ENCODE peak calls at places on chromosome 14, in six cellular contexts. One of them, this sample, is unnamed.

GRCh38 chr14:92646952-92647461 is 101.4 kb downstream of the LGMN start:
- DNase-seq in H9: no peak
- DNase-seq in mesendoderm: no peak
- DNase-seq in H1: no peak
- DNase-seq in IMR-90: peak; percentile 94
- DNase-seq in neuronal stem cell: no peak
- DNase-seq in this sample: peak; percentile 82

GRCh38 chr14:27559848-27560247 is 962.0 kb upstream of the NOVA1 start:
- DNase-seq in mesendoderm: no peak
- DNase-seq in IMR-90: no peak
- DNase-seq in H9: no peak
- DNase-seq in neuronal stem cell: no peak
- DNase-seq in H1: no peak
- DNase-seq in this sample: no peak

GRCh38 chr14:57066887-57067513 is 201.7 kb downstream of the EXOC5 start:
- DNase-seq in mesendoderm: peak; percentile 74
- DNase-seq in H9: peak; percentile 75
- DNase-seq in H1: peak; percentile 78
- DNase-seq in IMR-90: peak; percentile 2
- DNase-seq in neuronal stem cell: peak; percentile 57
- DNase-seq in this sample: peak; percentile 10

GRCh38 chr14:38197001-38197760 is 10.5 kb upstream of the SSTR1 start:
- DNase-seq in H9: no peak
- DNase-seq in neuronal stem cell: no peak
- DNase-seq in H1: no peak
- DNase-seq in mesendoderm: no peak
- DNase-seq in IMR-90: peak; percentile 38
- DNase-seq in this sample: no peak

GRCh38 chr14:24972844-24973243 is 77.1 kb downstream of the STXBP6 start:
- DNase-seq in neuronal stem cell: no peak
- DNase-seq in H1: no peak
- DNase-seq in mesendoderm: no peak
- DNase-seq in IMR-90: no peak
- DNase-seq in H9: no peak
- DNase-seq in this sample: no peak

GRCh38 chr14:104864267-104865068 is 600 bp upstream of the CEP170B start:
- DNase-seq in IMR-90: no peak
- DNase-seq in H9: peak; percentile 93
- DNase-seq in mesendoderm: peak; percentile 86
- DNase-seq in neuronal stem cell: peak; percentile 27
- DNase-seq in H1: peak; percentile 86
- DNase-seq in this sample: no peak

GRCh38 chr14:41072776-41073175 is 533.9 kb upstream of the LRFN5 start:
- DNase-seq in mesendoderm: no peak
- DNase-seq in H1: no peak
- DNase-seq in neuronal stem cell: no peak
- DNase-seq in H9: no peak
- DNase-seq in IMR-90: no peak
- DNase-seq in this sample: no peak

GRCh38 chr14:84877061-84877460 is 652.9 kb upstream of the FLRT2 start:
- DNase-seq in neuronal stem cell: no peak
- DNase-seq in H9: no peak
- DNase-seq in IMR-90: no peak
- DNase-seq in mesendoderm: no peak
- DNase-seq in H1: no peak
- DNase-seq in this sample: no peak

GRCh38 chr14:65062096-65063075 is 39.9 kb downstream of the MAX start:
- DNase-seq in H9: no peak
- DNase-seq in IMR-90: no peak
- DNase-seq in neuronal stem cell: no peak
- DNase-seq in H1: no peak
- DNase-seq in mesendoderm: no peak
- DNase-seq in this sample: no peak

GRCh38 chr14:82704218-82704617 is 1170.6 kb upstream of the SEL1L start:
- DNase-seq in mesendoderm: no peak
- DNase-seq in neuronal stem cell: no peak
- DNase-seq in H1: no peak
- DNase-seq in IMR-90: no peak
- DNase-seq in H9: no peak
- DNase-seq in this sample: no peak

GRCh38 chr14:82504894-82505293 is 971.2 kb upstream of the SEL1L start:
- DNase-seq in mesendoderm: no peak
- DNase-seq in H1: no peak
- DNase-seq in neuronal stem cell: no peak
- DNase-seq in H9: no peak
- DNase-seq in IMR-90: no peak
- DNase-seq in this sample: no peak

GRCh38 chr14:95340201-95340697 is 20.5 kb upstream of the CLMN start:
- DNase-seq in mesendoderm: no peak
- DNase-seq in IMR-90: no peak
- DNase-seq in H1: no peak
- DNase-seq in H9: no peak
- DNase-seq in neuronal stem cell: no peak
- DNase-seq in this sample: no peak

GRCh38 chr14:101411151-101411550 is 150.1 kb upstream of the DIO3 start:
- DNase-seq in H9: no peak
- DNase-seq in mesendoderm: no peak
- DNase-seq in neuronal stem cell: no peak
- DNase-seq in IMR-90: no peak
- DNase-seq in H1: no peak
- DNase-seq in this sample: no peak

DNA sequence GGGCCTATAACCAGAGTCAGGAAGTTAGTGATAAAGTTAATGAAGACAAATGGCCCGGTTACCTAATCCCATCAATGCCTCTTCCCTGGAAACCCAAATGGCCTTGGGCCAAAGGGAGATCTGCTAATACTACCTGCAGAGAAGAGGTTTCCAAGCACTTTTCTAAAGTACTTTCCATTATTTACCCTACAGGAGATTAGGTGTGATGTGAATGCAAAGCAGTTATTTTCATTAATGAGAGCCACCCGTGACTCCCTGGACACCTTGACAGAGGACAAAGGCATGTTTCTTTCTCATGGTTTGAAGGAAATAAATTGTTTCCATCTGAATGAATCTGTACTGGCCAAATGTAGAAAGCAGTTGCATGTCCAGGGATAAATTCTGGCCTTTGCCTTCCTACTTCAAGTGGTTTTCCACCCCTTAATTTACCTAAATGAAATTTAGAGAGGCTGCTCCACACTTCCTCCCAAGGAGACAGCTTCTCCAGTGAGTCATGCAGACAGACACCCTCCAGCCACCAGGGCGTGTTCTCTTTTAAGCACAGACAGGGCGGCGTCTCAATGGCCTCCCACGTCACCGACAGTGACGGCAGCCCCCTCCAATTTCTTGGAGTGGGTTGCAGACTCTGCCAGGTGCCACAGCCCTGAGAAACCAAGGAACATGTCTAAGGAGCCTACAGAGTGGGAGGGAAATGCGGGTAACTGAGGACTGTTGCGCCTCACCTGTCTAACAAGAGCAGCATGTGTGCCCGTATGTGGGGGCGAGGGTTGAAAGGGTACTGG is 43.9 kb upstream of the GNPNAT1 start:
- DNase-seq in neuronal stem cell: no peak
- DNase-seq in H1: no peak
- DNase-seq in mesendoderm: peak; percentile 97
- DNase-seq in IMR-90: peak; percentile 43
- DNase-seq in H9: peak; percentile 54
- DNase-seq in this sample: peak; percentile 83
- H2BK15ac ChIP-seq in neuronal stem cell: peak overlapping the region; percentile 8
- H2BK15ac ChIP-seq in H1: peak overlapping the region; percentile 49
- H2BK15ac ChIP-seq in mesendoderm: peak overlapping the region; percentile 20
- H2BK15ac ChIP-seq in IMR-90: peak overlapping the region; percentile 62
- H2BK15ac ChIP-seq in H9: no peak overlapping the region
- H2BK15ac ChIP-seq in this sample: no peak overlapping the region

DNA sequence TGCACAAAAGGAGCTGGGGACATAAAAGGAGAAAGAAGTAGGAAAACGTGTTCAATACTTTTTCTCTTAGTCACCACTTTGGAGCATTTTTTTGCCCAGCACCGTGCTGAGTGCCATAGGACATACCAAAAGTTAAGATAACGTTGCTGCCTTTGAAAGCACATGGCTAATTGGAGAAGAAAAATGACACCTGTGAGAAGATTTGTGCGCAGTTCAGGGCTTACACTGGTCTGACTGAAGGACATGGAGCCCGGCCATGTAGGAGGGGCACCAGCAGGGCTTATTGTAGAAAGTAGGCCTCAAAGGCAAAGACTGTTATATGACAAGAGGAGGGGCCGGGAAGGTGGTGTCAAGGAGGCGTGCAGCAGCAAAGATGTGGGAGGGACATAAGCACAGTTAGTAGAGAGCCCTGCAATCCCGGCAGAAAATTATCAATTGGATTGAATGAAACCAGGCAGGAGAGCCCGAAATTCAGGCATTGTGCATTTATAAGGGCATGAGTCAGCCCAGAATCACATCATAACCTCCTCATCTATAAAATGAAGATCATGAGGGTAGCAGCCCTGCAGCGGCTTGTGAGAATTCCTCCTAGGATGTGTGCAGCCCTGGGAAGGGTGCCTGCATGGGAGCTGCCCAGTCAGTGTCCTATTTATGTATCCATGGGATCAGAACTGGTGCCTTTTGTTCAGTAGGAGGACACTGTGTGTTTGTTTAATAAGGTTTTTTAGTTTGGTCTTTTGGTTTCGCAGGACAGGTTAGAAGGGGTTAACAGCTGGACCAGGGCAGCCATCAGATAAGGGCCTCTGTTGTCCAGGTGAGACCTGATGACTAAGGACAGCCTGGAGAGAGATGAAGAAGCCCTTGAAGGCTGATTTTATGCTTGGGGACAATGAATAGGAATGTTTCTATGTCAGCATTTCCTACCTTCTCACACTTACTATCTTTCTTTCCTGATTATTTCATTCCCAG is 122.4 kb downstream of the GPR135 start:
- DNase-seq in IMR-90: no peak
- DNase-seq in mesendoderm: peak; percentile 64
- DNase-seq in neuronal stem cell: no peak
- DNase-seq in H9: no peak
- DNase-seq in H1: no peak
- DNase-seq in this sample: no peak
- H3K4me1 ChIP-seq in IMR-90: peaks cover 2% of the 10 kb centered on the region
- H3K4me1 ChIP-seq in mesendoderm: peaks cover 8% of the 10 kb centered on the region
- H3K4me1 ChIP-seq in neuronal stem cell: peaks cover 52% of the 10 kb centered on the region
- H3K4me1 ChIP-seq in H9: peaks cover 19% of the 10 kb centered on the region
- H3K4me1 ChIP-seq in H1: peaks cover 8% of the 10 kb centered on the region
- H3K4me1 ChIP-seq in this sample: peaks cover 8% of the 10 kb centered on the region

DNA sequence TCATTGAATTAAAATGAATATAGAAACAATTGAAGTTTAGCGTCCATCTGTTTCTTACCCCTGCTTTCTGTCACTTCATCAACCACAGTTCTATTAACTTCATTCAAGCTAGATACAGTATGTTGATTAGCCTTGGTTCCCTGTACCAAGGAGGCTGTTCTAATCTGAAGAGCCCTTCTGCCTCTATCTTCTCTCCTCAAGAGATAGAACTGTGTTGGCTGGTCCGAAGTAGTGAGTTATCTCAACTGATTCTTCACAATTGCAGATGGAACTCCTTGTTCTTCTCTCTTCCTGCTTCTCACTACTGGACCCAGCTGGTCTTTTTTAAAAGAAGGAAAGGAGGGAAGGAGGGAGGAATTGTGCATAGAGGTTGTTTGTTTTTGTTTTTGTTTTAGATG is 82.1 kb upstream of the TRAF3 start:
- DNase-seq in neuronal stem cell: no peak
- DNase-seq in IMR-90: no peak
- DNase-seq in mesendoderm: peak; percentile 65
- DNase-seq in H9: no peak
- DNase-seq in H1: no peak
- DNase-seq in this sample: no peak
- H3K4ac ChIP-seq in neuronal stem cell: no peak overlapping the region
- H3K4ac ChIP-seq in IMR-90: no peak overlapping the region
- H3K4ac ChIP-seq in mesendoderm: no peak overlapping the region
- H3K4ac ChIP-seq in H9: no peak overlapping the region
- H3K4ac ChIP-seq in H1: no peak overlapping the region
- H3K4ac ChIP-seq in this sample: no peak overlapping the region

DNA sequence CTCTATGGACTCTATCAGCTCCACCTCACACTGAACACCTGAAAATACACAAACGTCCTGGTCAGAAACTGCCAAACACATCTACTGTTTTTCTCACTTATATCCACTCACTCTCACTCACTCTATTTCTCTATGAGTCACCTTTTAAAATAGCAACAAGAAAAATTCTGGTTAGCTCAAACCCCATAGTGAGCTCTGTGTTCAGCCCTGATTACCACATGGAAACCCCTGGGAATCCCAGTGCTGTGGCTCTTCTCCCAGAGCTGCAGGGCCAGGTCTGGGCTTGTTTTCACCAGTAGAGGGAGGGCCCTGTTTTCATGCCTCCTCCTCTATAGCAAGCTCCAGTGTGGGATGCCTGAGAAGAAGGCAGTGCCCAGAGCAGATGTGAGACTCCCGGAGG is 1126.1 kb downstream of the TMEM121 start:
- DNase-seq in neuronal stem cell: no peak
- DNase-seq in mesendoderm: no peak
- DNase-seq in H9: no peak
- DNase-seq in H1: no peak
- DNase-seq in IMR-90: no peak
- DNase-seq in this sample: no peak
- H2BK15ac ChIP-seq in neuronal stem cell: no peak overlapping the region
- H2BK15ac ChIP-seq in mesendoderm: no peak overlapping the region
- H2BK15ac ChIP-seq in H9: no peak overlapping the region
- H2BK15ac ChIP-seq in H1: no peak overlapping the region
- H2BK15ac ChIP-seq in IMR-90: no peak overlapping the region
- H2BK15ac ChIP-seq in this sample: no peak overlapping the region

GRCh38 chr14:100093322-100093721 is 28.1 kb downstream of the EVL start:
- DNase-seq in mesendoderm: no peak
- DNase-seq in H1: no peak
- DNase-seq in H9: no peak
- DNase-seq in neuronal stem cell: no peak
- DNase-seq in IMR-90: no peak
- DNase-seq in this sample: no peak
- H3K4me1 ChIP-seq in mesendoderm: no peaks in the 10 kb centered on the region
- H3K4me1 ChIP-seq in H1: no peaks in the 10 kb centered on the region
- H3K4me1 ChIP-seq in H9: no peaks in the 10 kb centered on the region
- H3K4me1 ChIP-seq in neuronal stem cell: no peaks in the 10 kb centered on the region
- H3K4me1 ChIP-seq in IMR-90: peaks cover 8% of the 10 kb centered on the region
- H3K4me1 ChIP-seq in this sample: peaks cover 2% of the 10 kb centered on the region

DNA sequence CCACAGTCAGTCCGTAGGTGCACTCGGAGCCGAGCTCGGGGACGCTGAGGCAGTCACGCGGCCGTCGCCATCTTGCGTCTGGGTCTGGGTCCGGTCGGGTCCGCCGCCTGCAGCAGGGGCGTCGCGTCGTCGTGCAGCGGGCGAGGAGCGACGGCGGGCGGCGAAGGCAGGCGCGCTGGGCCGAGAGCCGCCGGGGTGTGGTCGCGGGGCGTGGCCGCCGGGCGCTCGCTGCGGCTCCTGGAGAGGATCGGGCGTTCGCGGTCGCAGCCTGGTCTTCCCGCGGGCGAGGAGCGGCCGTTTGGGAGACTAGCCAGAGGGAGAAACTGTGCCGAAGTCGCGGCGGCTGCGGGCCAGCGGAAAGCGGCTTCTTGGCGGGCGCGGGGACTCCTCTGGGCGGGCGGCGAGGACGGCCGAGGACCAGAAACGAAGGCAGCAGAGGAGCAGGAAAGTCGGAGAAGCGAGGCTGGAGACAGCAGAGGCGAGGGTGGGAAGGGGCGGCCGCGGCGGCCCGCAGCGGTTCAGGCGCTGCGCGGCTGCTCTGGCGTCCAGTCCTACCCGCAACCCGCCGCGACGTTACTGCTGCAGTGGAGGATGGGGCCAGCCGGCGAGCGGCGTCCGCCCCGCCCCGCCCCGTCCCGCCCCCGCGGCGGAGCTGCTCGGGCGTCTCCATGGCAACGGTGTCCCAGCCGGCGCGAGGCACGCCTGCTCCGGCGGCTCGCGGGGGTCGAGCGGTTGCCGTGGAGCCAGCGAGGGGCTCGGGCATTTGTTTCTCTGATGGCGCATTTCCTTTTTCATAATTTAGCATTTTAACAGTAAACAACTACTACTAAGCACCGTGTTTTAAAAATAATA is at the start of gene PNMA1:
- DNase-seq in IMR-90: peak; percentile 72
- DNase-seq in neuronal stem cell: peak; percentile 89
- DNase-seq in H1: peak; percentile 88
- DNase-seq in H9: peak; percentile 91
- DNase-seq in mesendoderm: peak; percentile 90
- DNase-seq in this sample: peak; percentile 85
- H3K4ac ChIP-seq in IMR-90: peak within 1 kb of the TSS; percentile 97
- H3K4ac ChIP-seq in neuronal stem cell: peak within 1 kb of the TSS; percentile 98
- H3K4ac ChIP-seq in H1: peak within 1 kb of the TSS; percentile 94
- H3K4ac ChIP-seq in H9: no peak within 1 kb of the TSS
- H3K4ac ChIP-seq in mesendoderm: no peak within 1 kb of the TSS
- H3K4ac ChIP-seq in this sample: peak within 1 kb of the TSS; percentile 99